ENCODE peak calls at places on chromosomes 3 and 15, in nine cellular contexts. M is ascending aorta, A is pancreas, W is Peyer's patch, C is DND-41, F is astrocyte, N is psoas muscle, I is A549, E is right cardiac atrium. U is an unnamed sample.

GRCh38 chr3:163684651-163685050 is 1393.6 kb downstream of the SI start:
- DNase-seq in E (no peak), F (no peak), A (no peak), N (no peak), I (no peak), C (no peak), M (no peak), W (no peak), U (no peak)

GRCh38 chr15:98964461-98965454 is 42.8 kb downstream of the PGPEP1L start:
- DNase-seq in F (no peak), E (no peak), A (no peak), N (no peak), W (no peak), C (no peak), M (no peak), I (no peak), U (no peak)

GRCh38 chr3:189057369-189057768 is 114.4 kb upstream of the TPRG1 start:
- DNase-seq in N (no peak), F (no peak), W (no peak), M (no peak), I (no peak), E (no peak), C (no peak), A (no peak), U (no peak)

GRCh38 chr3:127275287-127275781 is 12.5 kb downstream of the PRR20G start:
- DNase-seq in I (no peak), W (no peak), F (peak; percentile 45), A (no peak), E (no peak), C (no peak), N (no peak), M (no peak), U (no peak)

GRCh38 chr3:172675371-172676193 is 35.3 kb downstream of the NCEH1 start:
- DNase-seq in A (no peak), F (peak; percentile 30), C (no peak), N (no peak), W (no peak), M (no peak), E (no peak), I (no peak), U (no peak)

GRCh38 chr15:65349338-65349737 is 28.5 kb downstream of the IGDCC3 start:
- DNase-seq in W (no peak), M (no peak), F (no peak), A (no peak), I (no peak), N (no peak), E (no peak), C (no peak), U (no peak)

GRCh38 chr15:64970696-64971095 is 19.0 kb downstream of the SPG21 start:
- DNase-seq in I (no peak), M (no peak), F (no peak), E (no peak), C (no peak), A (no peak), W (no peak), N (peak; percentile 43), U (no peak)

GRCh38 chr3:14803101-14803980 is 15.4 kb upstream of the FGD5 start:
- DNase-seq in F (no peak), C (peak; percentile 37), W (peak; percentile 87), M (no peak), A (no peak), N (peak; percentile 60), E (peak; percentile 65), I (peak; percentile 58), U (no peak)

GRCh38 chr15:70055601-70056051 is 42.1 kb downstream of the TLE3 start:
- DNase-seq in F (no peak), I (no peak), C (no peak), W (peak; percentile 40), E (no peak), M (no peak), N (no peak), A (no peak), U (no peak)

GRCh38 chr15:77827860-77828259 is 195.1 kb upstream of the LINGO1 start:
- DNase-seq in C (no peak), I (no peak), M (no peak), E (no peak), A (no peak), N (peak; percentile 6), W (no peak), F (no peak), U (no peak)

GRCh38 chr15:90232196-90232595 is 1.5 kb downstream of the CIB1 start:
- DNase-seq in A (no peak), W (peak; percentile 65), F (no peak), I (no peak), N (no peak), M (no peak), C (no peak), E (no peak), U (no peak)

GRCh38 chr3:65713016-65713415 is 325.7 kb downstream of the MAGI1 start:
- DNase-seq in I (no peak), M (peak; percentile 68), W (no peak), F (peak; percentile 80), E (no peak), C (no peak), N (no peak), A (no peak), U (no peak)

GRCh38 chr3:163863146-163863545 is 1215.2 kb downstream of the SI start:
- DNase-seq in M (no peak), A (no peak), F (no peak), I (no peak), E (no peak), N (no peak), W (no peak), C (no peak), U (no peak)

GRCh38 chr3:194158942-194159439 is 23.0 kb downstream of the HES1 start:
- DNase-seq in F (no peak), W (peak; percentile 68), M (no peak), N (no peak), E (no peak), C (no peak), A (peak; percentile 69), I (no peak), U (no peak)

GRCh38 chr3:124688580-124689454 is 41.4 kb upstream of the UMPS start:
- DNase-seq in E (peak; percentile 84), F (peak; percentile 41), A (peak; percentile 90), M (peak; percentile 86), C (peak; percentile 73), I (peak; percentile 93), N (peak; percentile 84), W (peak; percentile 91), U (peak; percentile 71)

GRCh38 chr3:39104961-39105686 is 2.3 kb downstream of the GORASP1 start:
- DNase-seq in C (no peak), A (peak; percentile 31), M (no peak), F (no peak), W (no peak), I (no peak), N (no peak), E (no peak), U (no peak)

GRCh38 chr3:186340211-186340610 is 21.8 kb downstream of the DGKG start:
- DNase-seq in E (no peak), W (no peak), C (no peak), F (peak; percentile 45), N (no peak), M (no peak), A (no peak), I (no peak), U (no peak)

GRCh38 chr3:64214002-64214696 is 11.1 kb downstream of the PRICKLE2 start:
- DNase-seq in F (peak; percentile 92), I (no peak), C (no peak), A (peak; percentile 61), W (no peak), E (peak; percentile 96), M (peak; percentile 82), N (peak; percentile 77), U (peak; percentile 52)

GRCh38 chr15:66563566-66564110 is 2.2 kb downstream of the LCTL start:
- DNase-seq in N (no peak), A (no peak), M (no peak), F (no peak), W (peak; percentile 15), C (no peak), I (no peak), E (no peak), U (no peak)
- H3K4me1 ChIP-seq in N (no peaks in the 10 kb centered on the region), A (no peaks in the 10 kb centered on the region), M (no peaks in the 10 kb centered on the region), F (peaks cover 22% of the 10 kb centered on the region), W (no peaks in the 10 kb centered on the region), C (peaks cover 3% of the 10 kb centered on the region), I (no peaks in the 10 kb centered on the region), E (no peaks in the 10 kb centered on the region), U (peaks cover 21% of the 10 kb centered on the region)

DNA sequence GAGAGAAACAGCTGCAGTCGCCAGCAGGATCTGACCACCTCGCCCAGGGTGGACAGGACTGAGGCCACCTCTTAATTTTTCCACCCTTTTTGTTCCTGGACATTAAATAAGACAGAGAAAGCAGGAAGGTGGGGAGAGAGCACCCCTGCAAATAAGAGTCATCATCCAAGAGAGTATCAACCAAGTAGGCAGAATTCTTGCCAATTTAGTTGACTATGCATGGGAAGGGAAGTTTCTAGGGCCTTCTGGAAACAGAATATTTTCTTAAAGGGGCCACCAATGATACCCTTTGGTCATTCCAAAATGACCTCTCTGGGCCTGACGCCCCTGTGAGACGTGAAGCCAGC is 136.2 kb downstream of the TJP1 start:
- DNase-seq in N (no peak), E (no peak), C (no peak), M (peak; percentile 39), A (no peak), I (no peak), F (no peak), W (no peak), U (no peak)
- H3K4me1 ChIP-seq in N (no peaks in the 10 kb centered on the region), E (no peaks in the 10 kb centered on the region), C (no peaks in the 10 kb centered on the region), M (no peaks in the 10 kb centered on the region), A (peaks cover 11% of the 10 kb centered on the region), I (peaks cover 37% of the 10 kb centered on the region), F (peaks cover 17% of the 10 kb centered on the region), W (no peaks in the 10 kb centered on the region), U (peaks cover 21% of the 10 kb centered on the region)

GRCh38 chr3:32111560-32111959 is 5.1 kb downstream of the GPD1L start:
- DNase-seq in C (no peak), M (no peak), N (no peak), W (no peak), I (no peak), F (no peak), A (no peak), E (peak; percentile 55), U (no peak)
- H3K4me1 ChIP-seq in C (peaks cover 82% of the 10 kb centered on the region), M (peaks cover 24% of the 10 kb centered on the region), N (peaks cover 68% of the 10 kb centered on the region), W (peaks cover 9% of the 10 kb centered on the region), I (peaks cover 24% of the 10 kb centered on the region), F (peaks cover 3% of the 10 kb centered on the region), A (peaks cover 11% of the 10 kb centered on the region), E (peaks cover 25% of the 10 kb centered on the region), U (peaks cover 3% of the 10 kb centered on the region)

GRCh38 chr3:13016083-13016725 is 57.0 kb downstream of the IQSEC1 start:
- DNase-seq in A (no peak), E (peak; percentile 85), W (peak; percentile 90), I (no peak), C (peak; percentile 94), N (peak; percentile 79), M (peak; percentile 80), F (no peak), U (no peak)

GRCh38 chr3:13018561-13019242 is 54.5 kb downstream of the IQSEC1 start:
- DNase-seq in E (no peak), W (no peak), A (no peak), C (no peak), F (no peak), N (peak; percentile 55), M (no peak), I (no peak), U (no peak)

GRCh38 chr3:13016726-13017255 is 56.4 kb downstream of the IQSEC1 start:
- DNase-seq in F (no peak), M (no peak), W (no peak), A (no peak), N (no peak), C (no peak), I (no peak), E (no peak), U (no peak)

GRCh38 chr3:13018039-13018431 is 55.2 kb downstream of the IQSEC1 start:
- DNase-seq in F (no peak), I (no peak), W (no peak), M (peak; percentile 81), E (peak; percentile 65), A (no peak), C (no peak), N (peak; percentile 70), U (no peak)

GRCh38 chr3:13017361-13018038 is 55.7 kb downstream of the IQSEC1 start:
- DNase-seq in A (no peak), M (no peak), C (no peak), N (no peak), F (no peak), E (no peak), W (no peak), I (no peak), U (no peak)
- H3K4me1 ChIP-seq in A (no peaks in the 10 kb centered on the region), M (peaks cover 49% of the 10 kb centered on the region), C (peaks cover 68% of the 10 kb centered on the region), N (peaks cover 23% of the 10 kb centered on the region), F (peaks cover 57% of the 10 kb centered on the region), E (peaks cover 15% of the 10 kb centered on the region), W (peaks cover 40% of the 10 kb centered on the region), I (peaks cover 11% of the 10 kb centered on the region), U (no peaks in the 10 kb centered on the region)